ENCODE peak calls at places on chromosomes 2 and 18, in seven cellular contexts. B, E, O, R, U, Y and J are unnamed samples.
A peak's percentile ranks its signal among the peaks of the same experiment; 100 is the strongest.

GRCh38 chr18:9808530-9809241 is 77.1 kb upstream of the TXNDC2 start:
- DNase-seq in B (peak; percentile 45), E (no peak), O (no peak), R (peak; percentile 68), U (no peak), Y (peak; percentile 46), J (peak; percentile 45)

GRCh38 chr2:50672286-50672685 is 359.6 kb downstream of the NRXN1 start:
- DNase-seq in B (no peak), E (no peak), O (no peak), R (no peak), U (no peak), Y (no peak), J (no peak)

GRCh38 chr2:65281626-65282351 is 54.2 kb downstream of the ACTR2 start:
- DNase-seq in B (no peak), E (no peak), O (no peak), R (no peak), U (no peak), Y (peak; percentile 69), J (no peak)

GRCh38 chr2:157245441-157246211 is 11.9 kb upstream of the GALNT5 start:
- DNase-seq in B (no peak), E (no peak), O (no peak), R (no peak), U (no peak), Y (no peak), J (no peak)

GRCh38 chr18:12076424-12077140 is 17.1 kb upstream of the ANKRD62 start:
- DNase-seq in B (peak; percentile 18), E (no peak), O (peak; percentile 27), R (peak; percentile 54), U (peak; percentile 35), Y (peak; percentile 67), J (peak; percentile 20)

GRCh38 chr2:138572318-138572717 is 70.7 kb downstream of the SPOPL start:
- DNase-seq in B (no peak), E (peak; percentile 10), O (no peak), R (no peak), U (no peak), Y (peak; percentile 18), J (peak; percentile 2)

GRCh38 chr2:30072250-30072842 is 74.5 kb upstream of the YPEL5 start:
- DNase-seq in B (peak; percentile 70), E (peak; percentile 68), O (peak; percentile 74), R (peak; percentile 81), U (peak; percentile 30), Y (peak; percentile 79), J (peak; percentile 78)

GRCh38 chr2:10326707-10327594 is 24.2 kb downstream of the HPCAL1 start:
- DNase-seq in B (no peak), E (no peak), O (no peak), R (no peak), U (no peak), Y (no peak), J (no peak)

GRCh38 chr2:167140767-167141166 is 252.5 kb downstream of the XIRP2 start:
- DNase-seq in B (peak; percentile 87), E (peak; percentile 99), O (peak; percentile 47), R (no peak), U (no peak), Y (peak; percentile 95), J (peak; percentile 97)

GRCh38 chr2:239131521-239131920 is 269.3 kb downstream of the HDAC4 start:
- DNase-seq in B (no peak), E (no peak), O (no peak), R (no peak), U (no peak), Y (no peak), J (no peak)

GRCh38 chr18:79962835-79963657 is 1.4 kb upstream of the HSBP1L1 start:
- DNase-seq in B (no peak), E (no peak), O (no peak), R (no peak), U (peak; percentile 65), Y (no peak), J (no peak)

GRCh38 chr18:50158866-50159653 is 35.9 kb downstream of the MYO5B start:
- DNase-seq in B (peak; percentile 49), E (peak; percentile 81), O (no peak), R (no peak), U (no peak), Y (no peak), J (peak; percentile 90)

GRCh38 chr2:157414050-157414449 is 29.8 kb downstream of the CYTIP start:
- DNase-seq in B (no peak), E (no peak), O (no peak), R (no peak), U (peak; percentile 25), Y (no peak), J (no peak)

GRCh38 chr18:51653507-51654213 is 456.2 kb upstream of the MEX3C start:
- DNase-seq in B (no peak), E (no peak), O (no peak), R (no peak), U (no peak), Y (no peak), J (no peak)

GRCh38 chr2:27992787-27993747 is 102.5 kb downstream of the BABAM2 start:
- DNase-seq in B (peak; percentile 81), E (peak; percentile 75), O (peak; percentile 58), R (no peak), U (no peak), Y (peak; percentile 68), J (peak; percentile 65)

GRCh38 chr2:177489719-177490301 is 97.2 kb downstream of the AGPS start:
- DNase-seq in B (peak; percentile 17), E (peak; percentile 39), O (peak; percentile 42), R (no peak), U (no peak), Y (peak; percentile 68), J (peak; percentile 29)

GRCh38 chr2:190467575-190468083 is 59.5 kb downstream of the MFSD6 start:
- DNase-seq in B (no peak), E (no peak), O (no peak), R (no peak), U (no peak), Y (no peak), J (peak; percentile 25)

GRCh38 chr2:175734679-175735078 is 267.4 kb downstream of the LNPK start:
- DNase-seq in B (no peak), E (no peak), O (no peak), R (no peak), U (no peak), Y (no peak), J (no peak)

GRCh38 chr2:68098398-68098797 is 35.6 kb upstream of the C1D start:
- DNase-seq in B (no peak), E (no peak), O (no peak), R (no peak), U (no peak), Y (no peak), J (no peak)
- TF ChIP-seq CTCF in B (no peak), E (no peak), O (no peak), R (no peak), U (no peak), Y (no peak), J (no peak)

GRCh38 chr2:130337735-130338325 is 4.9 kb upstream of the IMP4 start:
- DNase-seq in B (peak; percentile 15), E (peak; percentile 39), O (no peak), R (no peak), U (no peak), Y (peak; percentile 89), J (peak; percentile 32)

GRCh38 chr2:130335226-130335625 is 7.5 kb upstream of the IMP4 start:
- DNase-seq in B (no peak), E (no peak), O (no peak), R (no peak), U (no peak), Y (no peak), J (no peak)

GRCh38 chr2:130338793-130339345 is 3.8 kb upstream of the IMP4 start:
- DNase-seq in B (no peak), E (no peak), O (no peak), R (no peak), U (no peak), Y (no peak), J (no peak)

GRCh38 chr2:130336150-130336876 is 6.4 kb upstream of the IMP4 start:
- DNase-seq in B (no peak), E (no peak), O (peak; percentile 19), R (no peak), U (no peak), Y (no peak), J (no peak)

DNA sequence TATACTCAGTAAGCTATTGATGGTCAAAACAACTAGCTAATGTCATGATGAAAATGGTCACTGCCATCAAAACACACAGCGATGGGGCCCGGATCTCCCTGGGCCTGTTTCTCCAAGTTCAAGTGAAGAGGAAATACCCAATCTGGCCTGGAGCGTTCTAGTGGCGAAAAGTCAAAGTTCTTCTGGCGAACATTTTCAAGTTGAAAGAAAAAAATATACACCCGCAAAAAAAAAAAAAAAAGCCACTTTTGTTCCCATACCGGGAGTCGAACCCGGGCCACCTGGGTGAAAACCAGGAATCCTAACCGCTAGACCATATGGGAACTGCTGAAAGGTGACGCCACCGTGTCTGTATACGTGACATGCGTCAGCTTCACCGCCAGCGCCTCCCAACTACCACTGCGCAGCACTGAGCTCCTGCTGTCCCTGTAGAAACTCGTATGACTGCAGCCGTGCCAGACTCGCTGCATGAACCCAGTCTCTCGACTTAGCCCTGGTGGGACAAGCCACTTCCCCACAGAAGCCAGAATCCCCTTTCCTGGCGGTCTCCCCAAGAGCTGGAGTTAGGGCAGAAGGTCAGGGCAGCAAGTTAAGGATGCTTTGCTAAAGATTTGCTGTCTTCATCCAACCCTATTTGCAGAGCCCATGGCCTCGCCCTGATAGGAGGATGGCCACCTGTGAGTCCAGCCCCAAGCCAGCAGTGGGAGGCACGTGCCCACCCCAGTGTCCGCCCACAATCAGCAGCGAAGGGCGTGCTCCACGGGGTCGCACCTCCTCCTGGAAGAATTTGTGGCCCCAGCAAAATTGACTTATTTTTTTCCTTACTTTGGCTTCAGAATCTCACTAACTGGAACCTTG is 5.6 kb upstream of the IMP4 start:
- DNase-seq in B (peak; percentile 82), E (peak; percentile 71), O (peak; percentile 90), R (peak; percentile 90), U (peak; percentile 72), Y (peak; percentile 83), J (peak; percentile 80)
- TF ChIP-seq CTCF in B (no peak), E (peak; percentile 9), O (no peak), R (no peak), U (no peak), Y (no peak), J (no peak)

GRCh38 chr18:54622084-54622483 is 31.0 kb downstream of the DYNAP start:
- DNase-seq in B (no peak), E (no peak), O (no peak), R (no peak), U (no peak), Y (no peak), J (no peak)
- TF ChIP-seq CTCF in B (no peak), E (no peak), O (no peak), R (no peak), U (no peak), Y (peak; percentile 13), J (peak; percentile 24)

GRCh38 chr2:127566576-127566975 is 31.1 kb downstream of the MYO7B start:
- DNase-seq in B (no peak), E (no peak), O (no peak), R (no peak), U (no peak), Y (no peak), J (no peak)

GRCh38 chr2:127566139-127566417 is 30.6 kb downstream of the MYO7B start:
- DNase-seq in B (no peak), E (no peak), O (no peak), R (no peak), U (no peak), Y (no peak), J (no peak)

GRCh38 chr2:127568128-127568527 is 32.6 kb downstream of the MYO7B start:
- DNase-seq in B (no peak), E (no peak), O (no peak), R (no peak), U (no peak), Y (no peak), J (no peak)

GRCh38 chr2:127565261-127566138 is 30.0 kb downstream of the MYO7B start:
- DNase-seq in B (no peak), E (no peak), O (no peak), R (no peak), U (no peak), Y (no peak), J (no peak)

GRCh38 chr2:127567351-127567854 is 31.9 kb downstream of the MYO7B start:
- DNase-seq in B (no peak), E (no peak), O (no peak), R (no peak), U (no peak), Y (no peak), J (no peak)
- TF ChIP-seq CTCF in B (no peak), E (no peak), O (no peak), R (no peak), U (no peak), Y (no peak), J (no peak)